ENCODE peak calls at places on chromosomes 16 and 17, in four cellular contexts. One of them, this sample, is unnamed. For H3K4me1 and H3K27me3, the result is how much of the 10 kb centered on the place peaks cover.

GRCh38 chr16:28531777-28532744 is 6.7 kb downstream of the NUPR1 start:
- DNase-seq in ovary: no peak
- DNase-seq in aorta: peak
- DNase-seq in ascending aorta: no peak
- DNase-seq in this sample: no peak

GRCh38 chr16:85394511-85395206 is 218.5 kb upstream of the GSE1 start:
- DNase-seq in ovary: peak
- DNase-seq in ascending aorta: no peak
- DNase-seq in aorta: no peak
- DNase-seq in this sample: no peak

GRCh38 chr16:1823821-1824220 is 2.8 kb downstream of the HAGH start:
- DNase-seq in ascending aorta: no peak
- DNase-seq in aorta: no peak
- DNase-seq in ovary: no peak
- DNase-seq in this sample: peak

GRCh38 chr17:76523084-76524037 is 14.1 kb downstream of the CYGB start:
- DNase-seq in ovary: peak
- DNase-seq in ascending aorta: no peak
- DNase-seq in aorta: peak
- DNase-seq in this sample: peak

GRCh38 chr17:4553669-4554068 is 1.5 kb downstream of the MYBBP1A start:
- DNase-seq in ascending aorta: no peak
- DNase-seq in ovary: no peak
- DNase-seq in aorta: no peak
- DNase-seq in this sample: no peak

GRCh38 chr17:76171701-76172100 is 30.7 kb upstream of the FOXJ1 start:
- DNase-seq in aorta: no peak
- DNase-seq in ovary: no peak
- DNase-seq in ascending aorta: no peak
- DNase-seq in this sample: no peak

GRCh38 chr17:19555746-19556145 is 22.1 kb downstream of the SLC47A1 start:
- DNase-seq in ascending aorta: no peak
- DNase-seq in aorta: no peak
- DNase-seq in ovary: no peak
- DNase-seq in this sample: no peak

GRCh38 chr17:78709119-78709681 is 72.9 kb downstream of the CYTH1 start:
- DNase-seq in aorta: no peak
- DNase-seq in ovary: no peak
- DNase-seq in ascending aorta: no peak
- DNase-seq in this sample: no peak

GRCh38 chr17:63855185-63855584 is 12.7 kb upstream of the SMARCD2 start:
- DNase-seq in aorta: no peak
- DNase-seq in ascending aorta: no peak
- DNase-seq in ovary: no peak
- DNase-seq in this sample: no peak

GRCh38 chr17:56948491-56948890 is 12.4 kb downstream of the COIL start:
- DNase-seq in ovary: no peak
- DNase-seq in aorta: no peak
- DNase-seq in ascending aorta: no peak
- DNase-seq in this sample: peak

GRCh38 chr16:75252946-75253911 is 1.8 kb upstream of the BCAR1 start:
- DNase-seq in ovary: peak
- DNase-seq in aorta: peak
- DNase-seq in ascending aorta: no peak
- DNase-seq in this sample: no peak

GRCh38 chr17:40485851-40486512 is 15.4 kb downstream of the TNS4 start:
- DNase-seq in ascending aorta: no peak
- DNase-seq in aorta: no peak
- DNase-seq in ovary: peak
- DNase-seq in this sample: peak

GRCh38 chr17:41464682-41465081 is 2.5 kb downstream of the KRT32 start:
- DNase-seq in ovary: peak
- DNase-seq in ascending aorta: no peak
- DNase-seq in aorta: no peak
- DNase-seq in this sample: peak

GRCh38 chr17:77840156-77840555 is 118.3 kb upstream of the TNRC6C start:
- DNase-seq in ovary: no peak
- DNase-seq in ascending aorta: no peak
- DNase-seq in aorta: peak
- DNase-seq in this sample: no peak

GRCh38 chr16:50733468-50733867 is 8.4 kb upstream of the CYLD start:
- DNase-seq in aorta: no peak
- DNase-seq in ascending aorta: no peak
- DNase-seq in ovary: no peak
- DNase-seq in this sample: no peak

GRCh38 chr17:76672270-76672851 is 28.8 kb upstream of the ST6GALNAC1 start:
- DNase-seq in ascending aorta: no peak
- DNase-seq in aorta: no peak
- DNase-seq in ovary: no peak
- DNase-seq in this sample: no peak

GRCh38 chr17:78000351-78000750 is 41.8 kb downstream of the TNRC6C start:
- DNase-seq in ascending aorta: no peak
- DNase-seq in aorta: no peak
- DNase-seq in ovary: no peak
- DNase-seq in this sample: no peak

GRCh38 chr17:83125515-83126274 is 46.3 kb downstream of the METRNL start:
- DNase-seq in ovary: peak
- DNase-seq in ascending aorta: peak
- DNase-seq in aorta: peak
- DNase-seq in this sample: no peak

GRCh38 chr16:78542419-78542818 is 443.0 kb downstream of the WWOX start:
- DNase-seq in ovary: no peak
- DNase-seq in aorta: no peak
- DNase-seq in ascending aorta: no peak
- DNase-seq in this sample: no peak

GRCh38 chr16:78538284-78538683 is 438.8 kb downstream of the WWOX start:
- DNase-seq in ovary: no peak
- DNase-seq in aorta: no peak
- DNase-seq in ascending aorta: no peak
- DNase-seq in this sample: no peak

GRCh38 chr16:78537511-78537910 is 438.1 kb downstream of the WWOX start:
- DNase-seq in ascending aorta: no peak
- DNase-seq in ovary: no peak
- DNase-seq in aorta: no peak
- DNase-seq in this sample: no peak

GRCh38 chr16:78535098-78535497 is 435.6 kb downstream of the WWOX start:
- DNase-seq in ascending aorta: no peak
- DNase-seq in aorta: no peak
- DNase-seq in ovary: no peak
- DNase-seq in this sample: no peak

GRCh38 chr16:78538919-78539318 is 439.5 kb downstream of the WWOX start:
- DNase-seq in ovary: no peak
- DNase-seq in ascending aorta: no peak
- DNase-seq in aorta: no peak
- DNase-seq in this sample: peak
- H3K27ac ChIP-seq in ovary: no peak
- H3K27ac ChIP-seq in ascending aorta: no peak
- H3K27ac ChIP-seq in aorta: no peak
- H3K27ac ChIP-seq in this sample: no peak

DNA sequence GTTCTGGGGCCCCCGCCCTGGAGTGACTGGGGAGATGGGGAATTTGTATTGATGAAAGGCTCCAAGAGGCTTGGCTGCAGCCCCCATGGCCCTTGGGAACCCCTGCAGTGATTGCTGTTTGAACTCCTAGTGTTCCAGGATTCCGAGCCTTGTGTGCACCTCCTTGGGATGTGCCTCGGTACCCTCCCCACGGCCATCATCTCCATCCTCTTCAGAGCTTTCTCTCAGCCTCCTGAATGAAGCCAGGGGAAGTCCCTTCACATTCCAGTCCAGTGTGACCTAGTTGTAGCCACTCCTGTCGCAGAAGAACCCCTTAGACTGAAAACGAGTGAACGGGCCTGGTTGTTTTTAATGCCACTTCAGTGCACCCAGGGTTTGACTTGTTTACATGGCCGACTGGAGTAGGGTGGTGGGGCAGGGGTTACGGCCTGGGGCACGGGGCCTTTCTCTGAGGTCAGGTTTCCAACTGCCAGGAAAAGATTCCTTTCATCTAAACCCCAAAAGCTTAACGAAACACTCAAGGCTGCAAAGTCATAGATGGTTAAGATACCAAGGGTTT is 1.5 kb downstream of the MPRIP start:
- DNase-seq in aorta: peak
- DNase-seq in ascending aorta: no peak
- DNase-seq in ovary: peak
- DNase-seq in this sample: no peak
- H3K4me1 ChIP-seq in aorta: under half
- H3K4me1 ChIP-seq in ascending aorta: under half
- H3K4me1 ChIP-seq in ovary: under half
- H3K4me1 ChIP-seq in this sample: under half

GRCh38 chr17:58319181-58320162 is 9.1 kb downstream of the TSPOAP1 start:
- DNase-seq in ovary: no peak
- DNase-seq in aorta: peak
- DNase-seq in ascending aorta: no peak
- DNase-seq in this sample: no peak
- H3K27me3 ChIP-seq in ovary: under half
- H3K27me3 ChIP-seq in aorta: under half
- H3K27me3 ChIP-seq in ascending aorta: under half
- H3K27me3 ChIP-seq in this sample: under half

DNA sequence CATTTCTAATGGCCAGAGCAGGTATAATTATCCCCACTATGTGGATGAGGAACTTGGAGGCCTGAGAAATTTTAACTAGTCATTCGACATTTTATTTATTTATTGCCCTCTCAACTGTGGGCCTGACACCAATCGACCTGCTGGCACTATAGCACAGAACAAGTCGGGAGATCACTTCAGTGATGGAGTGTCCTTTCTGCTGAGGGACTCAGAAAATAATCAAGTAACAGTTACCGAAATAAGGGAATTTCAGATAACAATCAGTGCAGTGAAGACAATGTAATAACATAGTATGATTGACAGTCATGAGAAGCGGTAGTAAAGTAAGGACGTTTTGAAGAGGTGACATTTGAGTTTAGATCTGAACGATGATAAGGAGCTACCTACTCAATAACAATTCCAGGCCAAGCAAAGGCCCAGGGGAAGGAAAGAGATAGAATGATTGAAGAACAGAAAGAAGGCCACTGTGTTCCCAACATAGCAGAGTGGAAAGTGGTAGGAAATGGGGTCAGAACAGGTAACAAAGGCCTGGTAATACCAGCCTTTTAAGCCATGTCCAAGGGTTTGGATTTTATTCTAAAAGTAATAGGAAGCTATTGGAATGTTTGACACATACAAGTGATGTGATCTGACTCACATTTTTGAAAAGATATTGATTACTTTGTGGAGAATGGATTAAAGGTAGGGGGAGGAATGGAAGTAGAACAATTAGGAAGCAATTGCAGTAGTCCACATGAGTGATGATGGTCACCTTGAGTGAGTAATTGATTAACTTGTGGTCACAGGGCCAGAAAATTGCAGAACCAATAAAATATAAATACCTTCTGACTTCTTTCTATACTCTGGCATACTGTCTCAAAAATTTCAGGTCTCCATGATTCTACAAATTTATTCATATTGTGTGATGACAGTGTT is 1.4 kb downstream of the STXBP4 start:
- DNase-seq in ovary: no peak
- DNase-seq in ascending aorta: no peak
- DNase-seq in aorta: no peak
- DNase-seq in this sample: no peak
- H3K27ac ChIP-seq in ovary: peak
- H3K27ac ChIP-seq in ascending aorta: peak
- H3K27ac ChIP-seq in aorta: peak
- H3K27ac ChIP-seq in this sample: no peak

GRCh38 chr16:12096828-12097522 is 120.4 kb downstream of the SNX29 start:
- DNase-seq in aorta: peak
- DNase-seq in ascending aorta: no peak
- DNase-seq in ovary: no peak
- DNase-seq in this sample: no peak
- H3K4me1 ChIP-seq in aorta: under half
- H3K4me1 ChIP-seq in ascending aorta: under half
- H3K4me1 ChIP-seq in ovary: under half
- H3K4me1 ChIP-seq in this sample: under half

GRCh38 chr16:86432691-86433090 is 77.6 kb upstream of the FOXF1 start:
- DNase-seq in aorta: no peak
- DNase-seq in ovary: no peak
- DNase-seq in ascending aorta: no peak
- DNase-seq in this sample: no peak
- H3K27me3 ChIP-seq in aorta: under half
- H3K27me3 ChIP-seq in ovary: under half
- H3K27me3 ChIP-seq in ascending aorta: under half
- H3K27me3 ChIP-seq in this sample: under half

This sample was measured in foreskin keratinocyte.